ENCODE peak calls at places on chromosome 5, in ten cellular contexts. I, P, G, T, M, D, R, H, N and Z are unnamed samples.

GRCh38 chr5:109703827-109704226 is 14.1 kb downstream of the MAN2A1 start:
- DNase-seq in I (no peak), T (peak), P (no peak), N (no peak), D (no peak), M (no peak), G (no peak), H (no peak), R (no peak), Z (no peak)

GRCh38 chr5:176413255-176413565 is 3.1 kb downstream of the CLTB start:
- DNase-seq in T (peak), I (no peak), P (no peak), N (no peak), R (no peak), D (no peak), G (no peak), M (no peak), H (no peak), Z (no peak)

GRCh38 chr5:118956727-118957126 is 31.6 kb downstream of the DTWD2 start:
- DNase-seq in I (no peak), P (peak), N (peak), G (peak), D (no peak), H (peak), T (peak), R (no peak), M (no peak), Z (no peak)

GRCh38 chr5:95815143-95815729 is 7.3 kb downstream of the GLRX start:
- DNase-seq in D (no peak), G (no peak), T (no peak), I (no peak), M (no peak), R (no peak), N (no peak), P (no peak), H (no peak), Z (no peak)

GRCh38 chr5:38212307-38212706 is 46.1 kb upstream of the EGFLAM start:
- DNase-seq in R (no peak), N (no peak), G (no peak), M (no peak), I (no peak), T (no peak), D (no peak), P (no peak), H (no peak), Z (no peak)

GRCh38 chr5:174504266-174504726 is 220.1 kb upstream of the MSX2 start:
- DNase-seq in H (no peak), P (no peak), N (peak), R (no peak), T (no peak), M (no peak), G (no peak), D (no peak), I (no peak), Z (no peak)

GRCh38 chr5:77015938-77016569 is 14.2 kb upstream of the AGGF1 start:
- DNase-seq in H (peak), I (no peak), P (peak), R (peak), M (no peak), D (no peak), N (peak), T (peak), G (peak), Z (no peak)

GRCh38 chr5:10695055-10695649 is 65.9 kb downstream of the DAP start:
- DNase-seq in T (peak), N (peak), R (no peak), P (peak), I (peak), H (peak), D (peak), G (peak), M (peak), Z (no peak)

GRCh38 chr5:126544087-126544740 is 50.8 kb downstream of the ALDH7A1 start:
- DNase-seq in G (peak), H (peak), M (peak), R (no peak), P (peak), D (no peak), I (no peak), N (peak), T (peak), Z (peak)